ENCODE peak calls at places on chromosomes 4 and X, in seven cellular contexts. X, K, C, M, H, I and Y are unnamed samples.

GRCh38 chrX:148567229-148567628 is 66.8 kb downstream of the AFF2 start:
- DNase-seq in H (no peak), I (no peak), C (no peak), M (no peak), K (peak), X (no peak), Y (no peak)

GRCh38 chrX:85140963-85141362 is 102.6 kb downstream of the SATL1 start:
- DNase-seq in M (no peak), C (no peak), I (no peak), H (no peak), X (no peak), K (peak), Y (no peak)

GRCh38 chrX:115183980-115184379 is 5.2 kb upstream of the RBMXL3 start:
- DNase-seq in M (no peak), H (no peak), C (no peak), I (no peak), X (no peak), K (no peak), Y (no peak)

GRCh38 chr4:15232725-15233597 is 194.9 kb upstream of the C1QTNF7 start:
- DNase-seq in K (peak), C (no peak), X (no peak), H (no peak), M (no peak), I (no peak), Y (no peak)

GRCh38 chr4:98605216-98605615 is 53.2 kb downstream of the TSPAN5 start:
- DNase-seq in C (no peak), H (no peak), X (no peak), K (no peak), M (no peak), I (no peak), Y (no peak)

GRCh38 chrX:150769408-150769807 is 76.2 kb downstream of the MTMR1 start:
- DNase-seq in H (no peak), X (no peak), I (no peak), K (no peak), C (no peak), M (no peak), Y (no peak)

GRCh38 chr4:116752027-116752426 is 333.3 kb downstream of the TRAM1L1 start:
- DNase-seq in K (no peak), X (no peak), C (no peak), I (no peak), M (no peak), H (no peak), Y (no peak)

GRCh38 chr4:25950476-25951389 is 36.7 kb downstream of the SMIM20 start:
- DNase-seq in X (no peak), I (no peak), M (no peak), C (no peak), K (no peak), H (no peak), Y (no peak)

GRCh38 chrX:37905436-37906147 is 58.2 kb upstream of the DYNLT3 start:
- DNase-seq in H (no peak), X (peak), M (no peak), K (peak), I (peak), C (no peak), Y (peak)

GRCh38 chr4:156217236-156217635 is 263.6 kb upstream of the CTSO start:
- DNase-seq in H (no peak), K (no peak), X (no peak), I (no peak), C (no peak), M (no peak), Y (no peak)

GRCh38 chr4:8310306-8310705 is 40.8 kb downstream of the HTRA3 start:
- DNase-seq in H (peak), X (no peak), I (peak), C (no peak), K (no peak), M (no peak), Y (no peak)

GRCh38 chr4:178138491-178138890 is 696.3 kb upstream of the AGA start:
- DNase-seq in H (no peak), M (no peak), X (no peak), C (no peak), I (no peak), K (no peak), Y (no peak)

GRCh38 chr4:151418385-151418784 is 9.4 kb downstream of the FHIP1A start:
- DNase-seq in K (peak), H (no peak), C (no peak), M (no peak), I (no peak), X (no peak), Y (no peak)

GRCh38 chr4:140861359-140862181 is 105.4 kb upstream of the TBC1D9 start:
- DNase-seq in K (peak), H (peak), I (peak), M (no peak), X (peak), C (peak), Y (peak)

GRCh38 chrX:43958529-43958928 is 14.7 kb downstream of the NDP start:
- DNase-seq in M (no peak), H (no peak), I (no peak), X (peak), C (no peak), K (peak), Y (peak)

GRCh38 chr4:122921300-122921699 is 1.1 kb downstream of the NUDT6 start:
- DNase-seq in K (no peak), H (no peak), C (no peak), I (no peak), X (no peak), M (no peak), Y (no peak)
- H3K27ac ChIP-seq in K (no peak), H (peak), C (peak), I (peak), X (no peak), M (peak), Y (no peak)

GRCh38 chr4:13481569-13481968 is 2.6 kb downstream of the RAB28 start:
- DNase-seq in H (no peak), M (no peak), I (no peak), K (no peak), C (no peak), X (peak), Y (no peak)
- H3K27ac ChIP-seq in H (no peak), M (peak), I (no peak), K (no peak), C (no peak), X (no peak), Y (no peak)

GRCh38 chr4:2981256-2981804 is 18.0 kb downstream of the GRK4 start:
- DNase-seq in H (no peak), K (peak), I (no peak), M (no peak), C (no peak), X (no peak), Y (no peak)

GRCh38 chr4:2977116-2978097 is 14.0 kb downstream of the GRK4 start:
- DNase-seq in X (no peak), K (peak), I (no peak), C (no peak), H (no peak), M (no peak), Y (no peak)

DNA sequence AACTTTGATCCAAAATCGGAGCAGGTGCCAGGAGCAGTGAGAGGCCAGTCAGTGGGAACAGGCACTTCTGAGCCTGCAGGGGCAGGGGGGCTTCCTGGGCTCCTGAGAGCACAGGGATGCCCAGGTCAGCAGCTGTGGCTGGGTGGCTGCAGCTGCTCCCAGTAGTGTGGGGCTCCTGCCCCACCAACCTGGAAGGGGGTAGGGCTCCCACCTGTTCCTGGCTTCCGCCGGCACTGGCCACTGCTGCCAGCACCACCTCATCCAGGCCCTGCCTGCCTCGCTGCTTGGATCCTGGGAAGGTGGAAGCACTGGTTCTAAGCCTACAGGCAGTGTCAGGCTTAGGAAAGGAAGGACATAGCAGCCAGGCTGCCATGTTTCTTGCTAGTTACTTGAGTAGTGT is 18.6 kb downstream of the GRK4 start:
- DNase-seq in H (no peak), X (no peak), M (no peak), I (no peak), K (no peak), C (no peak), Y (no peak)
- H3K27ac ChIP-seq in H (no peak), X (no peak), M (no peak), I (no peak), K (no peak), C (no peak), Y (no peak)

GRCh38 chrX:23802431-23802830 is 19.5 kb downstream of the SAT1 start:
- DNase-seq in I (no peak), K (no peak), X (no peak), M (no peak), C (no peak), H (no peak), Y (no peak)

GRCh38 chrX:23799469-23800065 is 16.6 kb downstream of the SAT1 start:
- DNase-seq in X (no peak), H (no peak), C (no peak), I (no peak), M (no peak), K (no peak), Y (no peak)

GRCh38 chrX:23805379-23805778 is 22.4 kb downstream of the SAT1 start:
- DNase-seq in X (no peak), I (no peak), H (no peak), K (no peak), C (no peak), M (no peak), Y (no peak)

GRCh38 chrX:23803931-23804381 is 21.0 kb downstream of the SAT1 start:
- DNase-seq in H (peak), I (no peak), C (no peak), X (no peak), M (peak), K (no peak), Y (no peak)

GRCh38 chrX:23804578-23804977 is 21.6 kb downstream of the SAT1 start:
- DNase-seq in C (no peak), K (no peak), H (no peak), I (no peak), X (no peak), M (no peak), Y (no peak)
- H3K27ac ChIP-seq in C (peak), K (no peak), H (no peak), I (peak), X (no peak), M (peak), Y (no peak)

GRCh38 chr4:86661418-86661817 is 67.3 kb downstream of the PTPN13 start:
- DNase-seq in K (no peak), I (no peak), C (no peak), H (no peak), M (no peak), X (no peak), Y (no peak)
- H3K27ac ChIP-seq in K (no peak), I (no peak), C (no peak), H (no peak), M (no peak), X (no peak), Y (no peak)

GRCh38 chrX:154734101-154734781 is 16.6 kb downstream of the GAB3 start:
- DNase-seq in I (peak), X (no peak), K (no peak), H (peak), C (no peak), M (no peak), Y (no peak)

GRCh38 chrX:154738013-154738738 is 12.7 kb downstream of the GAB3 start:
- DNase-seq in M (peak), K (no peak), H (no peak), C (no peak), I (peak), X (no peak), Y (no peak)

GRCh38 chrX:154732421-154733071 is 18.3 kb downstream of the GAB3 start:
- DNase-seq in H (no peak), K (peak), I (no peak), M (no peak), X (no peak), C (no peak), Y (no peak)

GRCh38 chrX:154733072-154733425 is 17.8 kb downstream of the GAB3 start:
- DNase-seq in I (no peak), X (no peak), K (no peak), M (no peak), C (no peak), H (no peak), Y (no peak)

DNA sequence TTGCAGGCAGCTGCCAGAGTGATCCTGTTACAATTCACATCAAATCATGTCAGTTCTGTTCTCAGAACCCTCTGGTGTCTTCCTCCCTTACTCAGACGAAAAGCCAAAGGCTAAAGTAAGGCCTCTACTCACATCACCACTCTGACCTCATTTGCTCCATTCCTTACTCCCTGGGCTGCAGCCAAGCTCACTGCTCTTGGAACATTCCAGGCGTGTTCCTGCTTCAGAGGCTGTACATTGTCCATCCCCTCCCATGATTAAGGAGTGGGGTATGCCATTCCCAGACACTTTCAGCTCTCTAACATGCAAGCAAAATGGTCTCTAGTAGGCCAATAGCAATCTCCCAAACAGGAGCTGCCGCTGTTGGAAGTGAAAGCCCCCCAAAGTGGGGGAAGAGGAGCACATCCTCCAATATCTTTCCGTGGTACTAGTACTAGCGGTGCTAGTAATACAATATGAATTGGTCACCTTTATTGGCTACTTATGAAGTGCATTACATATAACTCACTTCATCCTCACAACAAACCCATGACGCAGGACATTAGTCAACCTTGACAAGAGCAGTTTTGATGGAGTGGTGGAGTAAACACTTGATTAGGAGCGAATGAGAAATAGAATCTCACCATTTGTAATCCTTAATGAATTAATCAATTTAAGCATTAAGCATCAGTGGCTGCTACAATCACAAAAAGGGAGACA is 15.0 kb downstream of the GAB3 start:
- DNase-seq in X (no peak), H (peak), M (peak), I (peak), C (no peak), K (no peak), Y (no peak)
- H3K27ac ChIP-seq in X (no peak), H (peak), M (peak), I (peak), C (peak), K (no peak), Y (no peak)

GRCh38 chr4:123342498-123342897 is 54.1 kb upstream of the SPRY1 start:
- DNase-seq in M (no peak), C (no peak), I (no peak), H (no peak), K (no peak), X (no peak), Y (no peak)
- H3K27ac ChIP-seq in M (peak), C (peak), I (peak), H (no peak), K (no peak), X (no peak), Y (no peak)

GRCh38 chrX:39760930-39761329 is 336.8 kb downstream of the BCOR start:
- DNase-seq in I (no peak), M (no peak), X (no peak), H (no peak), C (no peak), K (no peak), Y (no peak)
- H3K27ac ChIP-seq in I (peak), M (no peak), X (no peak), H (peak), C (peak), K (no peak), Y (no peak)